ENCODE peak calls at places on chromosome 16, in four cellular contexts. G, V, K and A are unnamed samples.

GRCh38 chr16:79169239-79169638 is 431.3 kb downstream of the MAF start:
- DNase-seq in G (no peak), V (peak; percentile 33), K (no peak), A (no peak)

GRCh38 chr16:11145173-11145820 is 110.7 kb downstream of the SOCS1 start:
- DNase-seq in G (no peak), V (no peak), K (no peak), A (no peak)

GRCh38 chr16:46765050-46765449 is 16.9 kb upstream of the MYLK3 start:
- DNase-seq in G (no peak), V (peak; percentile 69), K (no peak), A (no peak)

GRCh38 chr16:72311426-72311825 is 139.5 kb upstream of the PMFBP1 start:
- DNase-seq in G (no peak), V (peak; percentile 47), K (no peak), A (no peak)

GRCh38 chr16:57537596-57538234 is 1.3 kb upstream of the CCDC102A start:
- DNase-seq in G (no peak), V (no peak), K (no peak), A (no peak)

GRCh38 chr16:64882385-64882784 is 239.5 kb downstream of the CDH11 start:
- DNase-seq in G (no peak), V (no peak), K (no peak), A (no peak)

GRCh38 chr16:8768701-8769100 is 28.7 kb downstream of the TMEM186 start:
- DNase-seq in G (no peak), V (no peak), K (no peak), A (no peak)

GRCh38 chr16:27232061-27232841 is 28.9 kb downstream of the KDM8 start:
- DNase-seq in G (no peak), V (no peak), K (no peak), A (no peak)

GRCh38 chr16:86322283-86322682 is 188.0 kb upstream of the FOXF1 start:
- DNase-seq in G (no peak), V (no peak), K (no peak), A (no peak)
- H3K27ac ChIP-seq in G (no peak overlapping the region), V (no peak overlapping the region), K (no peak overlapping the region), A (no peak overlapping the region)

DNA sequence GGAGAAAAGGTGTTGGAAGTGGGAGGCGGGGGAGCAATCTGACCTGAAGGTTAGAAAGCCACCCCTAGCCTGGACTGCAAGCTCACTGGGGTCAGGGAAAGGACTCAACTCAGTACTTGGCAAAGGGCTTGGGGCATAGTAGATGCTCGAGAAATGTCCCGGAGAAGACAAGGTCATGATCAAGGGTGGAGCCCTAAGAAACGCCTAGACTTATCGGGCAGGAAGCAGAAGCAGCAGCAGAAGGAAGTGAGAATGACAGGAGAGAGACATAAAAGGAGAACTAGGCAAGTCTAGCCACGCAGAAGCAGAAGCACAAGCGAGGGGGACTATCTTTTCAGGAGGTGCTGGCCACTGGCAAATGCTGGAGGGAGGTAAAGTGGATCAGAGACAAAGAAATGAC is 10.2 kb downstream of the COTL1 start:
- DNase-seq in G (no peak), V (no peak), K (no peak), A (no peak)
- H3K27ac ChIP-seq in G (peak overlapping the region; percentile 47), V (no peak overlapping the region), K (no peak overlapping the region), A (peak overlapping the region; percentile 66)

DNA sequence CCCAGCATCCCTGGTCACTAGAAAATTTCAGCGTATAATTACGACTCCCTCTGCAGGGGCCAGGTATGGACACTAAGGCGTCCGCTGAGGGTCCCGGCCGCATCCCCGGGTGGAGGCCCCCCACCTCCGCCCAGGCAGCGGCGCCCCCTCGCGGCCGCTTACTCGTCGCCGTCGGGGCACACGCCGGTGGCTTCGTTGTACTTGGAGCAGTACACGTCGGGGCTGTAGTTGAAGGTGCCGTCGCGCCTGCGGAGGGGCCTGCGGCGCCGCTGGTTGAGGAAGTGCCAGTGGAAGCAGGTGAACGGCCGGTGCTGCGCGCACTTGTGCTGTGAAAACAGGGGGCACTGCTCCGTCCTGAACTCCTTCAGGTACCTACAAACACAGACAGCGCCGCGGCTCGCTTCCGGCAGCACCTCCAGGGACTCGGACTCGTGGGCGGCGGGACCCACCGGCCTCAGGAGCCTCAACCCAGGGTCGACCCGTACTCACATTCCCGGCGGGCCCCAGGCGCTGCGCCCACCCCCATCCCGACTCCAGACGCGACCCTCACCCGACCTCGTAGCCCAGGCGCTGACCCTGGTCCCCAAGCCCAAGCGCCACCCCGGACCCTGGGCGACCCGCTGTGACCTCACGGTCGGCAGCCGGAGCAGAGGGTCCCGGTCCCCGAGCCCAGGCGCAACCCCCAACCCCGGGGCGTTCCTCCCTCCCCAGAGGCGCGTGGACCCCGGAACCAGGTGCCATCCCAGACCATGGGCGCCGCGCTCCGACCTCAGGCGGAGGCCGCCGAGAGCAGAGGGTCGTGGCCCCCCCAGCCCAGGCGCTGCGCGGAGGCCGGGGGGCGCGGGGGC is 596 bp downstream of the UNKL start:
- DNase-seq in G (peak; percentile 3), V (peak; percentile 27), K (no peak), A (peak; percentile 31)
- H3K27ac ChIP-seq in G (peak overlapping the region; percentile 74), V (no peak overlapping the region), K (peak overlapping the region; percentile 55), A (peak overlapping the region; percentile 75)

DNA sequence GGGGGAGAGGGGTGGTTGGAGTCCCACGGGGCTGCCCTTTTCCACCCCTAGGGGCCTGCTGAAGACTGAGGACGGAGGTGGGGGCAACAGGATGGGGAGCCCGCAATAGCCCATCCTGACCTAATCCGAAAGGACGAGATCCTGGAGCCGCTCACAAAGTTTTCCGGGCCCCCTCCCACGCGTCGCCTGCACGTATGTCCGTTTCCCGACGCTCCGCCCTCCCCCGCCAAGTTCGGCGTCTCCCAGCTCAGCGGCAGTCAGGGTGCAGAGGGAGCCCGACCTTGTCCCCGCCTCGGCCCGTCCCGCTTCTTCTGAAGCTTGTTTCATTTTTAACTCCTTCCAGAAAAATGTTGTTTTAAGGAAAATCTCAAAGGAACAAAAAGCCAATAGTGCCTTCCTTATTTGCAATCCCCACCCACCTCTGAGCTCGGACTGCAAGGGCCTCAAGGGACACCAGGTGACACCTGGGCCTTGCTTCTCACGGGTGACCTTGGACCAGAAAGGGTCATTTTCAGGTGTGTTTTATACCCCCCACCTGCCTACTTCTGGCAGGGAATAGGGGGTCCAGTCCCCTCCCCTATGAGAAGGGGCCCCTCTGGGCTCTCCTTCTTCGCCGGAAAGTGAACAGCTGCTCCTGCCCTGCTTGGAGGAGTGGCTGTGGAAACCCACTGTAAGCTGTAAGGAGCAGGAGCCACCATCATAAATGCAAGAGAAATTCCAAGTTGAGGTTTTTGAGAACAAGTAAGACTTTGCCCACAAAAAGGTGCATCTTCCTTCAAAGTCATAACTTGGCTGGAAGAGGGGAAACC is 3.4 kb upstream of the ZNF423 start:
- DNase-seq in G (no peak), V (no peak), K (no peak), A (no peak)
- H3K27ac ChIP-seq in G (no peak overlapping the region), V (no peak overlapping the region), K (no peak overlapping the region), A (no peak overlapping the region)

GRCh38 chr16:399278-400019 is 2.2 kb upstream of the DECR2 start:
- DNase-seq in G (no peak), V (no peak), K (no peak), A (no peak)

GRCh38 chr16:397736-398332 is 835 bp downstream of the NME4 start:
- DNase-seq in G (peak; percentile 14), V (peak; percentile 50), K (no peak), A (no peak)

GRCh38 chr16:397135-397661 is at the start of gene NME4:
- DNase-seq in G (no peak), V (no peak), K (no peak), A (no peak)

GRCh38 chr16:400061-400540 is 1.6 kb upstream of the DECR2 start:
- DNase-seq in G (no peak), V (no peak), K (no peak), A (no peak)

GRCh38 chr16:398551-399277 is 1.7 kb downstream of the NME4 start:
- DNase-seq in G (no peak), V (no peak), K (no peak), A (no peak)
- H3K27ac ChIP-seq in G (no peak overlapping the region), V (no peak overlapping the region), K (no peak overlapping the region), A (no peak overlapping the region)

GRCh38 chr16:3510410-3510809 is 9.6 kb downstream of the CLUAP1 start:
- DNase-seq in G (no peak), V (no peak), K (no peak), A (no peak)

GRCh38 chr16:3513892-3514600 is 13.2 kb downstream of the CLUAP1 start:
- DNase-seq in G (no peak), V (no peak), K (peak; percentile 71), A (no peak)

GRCh38 chr16:3511286-3512180 is 10.7 kb downstream of the CLUAP1 start:
- DNase-seq in G (no peak), V (no peak), K (no peak), A (no peak)

GRCh38 chr16:3508736-3509135 is 7.9 kb downstream of the CLUAP1 start:
- DNase-seq in G (no peak), V (no peak), K (no peak), A (no peak)

GRCh38 chr16:3509470-3509928 is 8.7 kb downstream of the CLUAP1 start:
- DNase-seq in G (no peak), V (no peak), K (peak; percentile 89), A (peak; percentile 60)
- H3K27ac ChIP-seq in G (no peak overlapping the region), V (no peak overlapping the region), K (peak overlapping the region; percentile 3), A (peak overlapping the region; percentile 59)

GRCh38 chr16:2064368-2064945 is 16.7 kb downstream of the TSC2 start:
- DNase-seq in G (no peak), V (no peak), K (no peak), A (no peak)
- H3K27ac ChIP-seq in G (no peak overlapping the region), V (no peak overlapping the region), K (no peak overlapping the region), A (no peak overlapping the region)